ENCODE peak calls at places on chromosomes 11 and 22, in seven cellular contexts. B is Right ventricle myocardium superior; T is CD8-positive, alpha-beta T cell; U is lower lobe of right lung; W is activated naive CD8-positive, alpha-beta T cell treated with anti-CD3 and anti-CD28 coated beads, Interleukin-2, amount 50 U/mL, for 24 hours; O is left lobe of liver; X is memory B cell. F is an unnamed sample.

GRCh38 chr22:46588279-46589140 is 31.7 kb upstream of the GRAMD4 start:
- ATAC-seq in B (peak), T (no peak), U (peak), W (no peak), O (no peak), X (no peak), F (no peak)

GRCh38 chr11:9030601-9031000 is 26.8 kb upstream of the NRIP3 start:
- ATAC-seq in B (no peak), T (no peak), U (no peak), W (no peak), O (no peak), X (no peak), F (no peak)

GRCh38 chr11:73663604-73664495 is 17.5 kb downstream of the PLEKHB1 start:
- ATAC-seq in B (no peak), T (no peak), U (no peak), W (no peak), O (no peak), X (no peak), F (no peak)

GRCh38 chr11:1948389-1948788 is 1.3 kb downstream of the MRPL23 start:
- ATAC-seq in B (peak), T (no peak), U (peak), W (no peak), O (peak), X (no peak), F (no peak)

GRCh38 chr22:49969751-49970527 is 9.4 kb downstream of the PIM3 start:
- ATAC-seq in B (no peak), T (peak), U (no peak), W (peak), O (no peak), X (no peak), F (no peak)

GRCh38 chr11:84091212-84091986 is 805.2 kb upstream of the CCDC90B start:
- ATAC-seq in B (no peak), T (no peak), U (no peak), W (no peak), O (peak), X (no peak), F (no peak)

GRCh38 chr22:32677876-32678275 is 123.6 kb upstream of the TIMP3 start:
- ATAC-seq in B (no peak), T (no peak), U (no peak), W (no peak), O (no peak), X (no peak), F (no peak)

GRCh38 chr22:39173787-39174497 is 21.5 kb upstream of the CBX7 start:
- ATAC-seq in B (no peak), T (peak), U (peak), W (peak), O (no peak), X (no peak), F (peak)

GRCh38 chr22:40679249-40679963 is at the start of gene MCHR1:
- ATAC-seq in B (no peak), T (no peak), U (no peak), W (no peak), O (peak), X (no peak), F (no peak)

GRCh38 chr11:110165039-110165438 is 71.8 kb downstream of the ZC3H12C start:
- ATAC-seq in B (no peak), T (no peak), U (no peak), W (peak), O (no peak), X (no peak), F (peak)

GRCh38 chr22:36461665-36462474 is 19.6 kb downstream of the TXN2 start:
- ATAC-seq in B (peak), T (no peak), U (peak), W (no peak), O (peak), X (no peak), F (no peak)

GRCh38 chr11:103488579-103488978 is 379.4 kb downstream of the DYNC2H1 start:
- ATAC-seq in B (no peak), T (no peak), U (no peak), W (no peak), O (no peak), X (no peak), F (peak)

GRCh38 chr11:75188671-75189070 is 37.8 kb downstream of the SLCO2B1 start:
- ATAC-seq in B (peak), T (no peak), U (peak), W (no peak), O (peak), X (no peak), F (no peak)

GRCh38 chr11:11788067-11788710 is 53.6 kb upstream of the USP47 start:
- ATAC-seq in B (peak), T (no peak), U (no peak), W (no peak), O (peak), X (no peak), F (peak)

GRCh38 chr11:9169595-9170295 is 78.3 kb upstream of the SCUBE2 start:
- ATAC-seq in B (no peak), T (no peak), U (no peak), W (no peak), O (no peak), X (no peak), F (peak)

GRCh38 chr11:92886243-92886905 is 83.1 kb upstream of the MTNR1B start:
- ATAC-seq in B (peak), T (no peak), U (peak), W (peak), O (peak), X (no peak), F (peak)

GRCh38 chr22:48844096-48844675 is 983.5 kb downstream of the BRD1 start:
- ATAC-seq in B (no peak), T (no peak), U (no peak), W (no peak), O (no peak), X (no peak), F (no peak)

GRCh38 chr11:59778122-59778521 is 22.9 kb downstream of the STX3 start:
- ATAC-seq in B (no peak), T (no peak), U (no peak), W (no peak), O (peak), X (no peak), F (no peak)

GRCh38 chr11:27398413-27398780 is 35.4 kb upstream of the CCDC34 start:
- ATAC-seq in B (no peak), T (no peak), U (no peak), W (no peak), O (no peak), X (no peak), F (no peak)

GRCh38 chr11:109865558-109866186 is 227.5 kb upstream of the ZC3H12C start:
- ATAC-seq in B (peak), T (no peak), U (no peak), W (no peak), O (peak), X (no peak), F (no peak)

GRCh38 chr11:122724520-122724919 is 69.0 kb downstream of the UBASH3B start:
- ATAC-seq in B (no peak), T (no peak), U (no peak), W (no peak), O (no peak), X (no peak), F (no peak)

GRCh38 chr22:50303848-50304527 is 3.5 kb downstream of the PLXNB2 start:
- ATAC-seq in B (peak), T (no peak), U (peak), W (no peak), O (peak), X (peak), F (no peak)

GRCh38 chr22:37552560-37553163 is 7.6 kb upstream of the CDC42EP1 start:
- ATAC-seq in B (peak), T (no peak), U (peak), W (no peak), O (no peak), X (no peak), F (no peak)

GRCh38 chr22:26292667-26292995 is 123.4 kb downstream of the SEZ6L start:
- ATAC-seq in B (no peak), T (no peak), U (no peak), W (no peak), O (no peak), X (no peak), F (no peak)

GRCh38 chr11:44247508-44247907 is 62.4 kb downstream of the ALX4 start:
- ATAC-seq in B (no peak), T (no peak), U (no peak), W (no peak), O (no peak), X (no peak), F (no peak)

GRCh38 chr11:63869171-63869591 is 30.3 kb downstream of the MARK2 start:
- ATAC-seq in B (no peak), T (no peak), U (no peak), W (no peak), O (no peak), X (no peak), F (no peak)

GRCh38 chr11:124739479-124740276 is at the start of gene NRGN:
- ATAC-seq in B (peak), T (peak), U (peak), W (peak), O (peak), X (peak), F (peak)

GRCh38 chr22:23878219-23878618 is 16.0 kb upstream of the MIF start:
- ATAC-seq in B (peak), T (no peak), U (no peak), W (no peak), O (no peak), X (no peak), F (no peak)

GRCh38 chr22:37054078-37054440 is 2.5 kb downstream of the KCTD17 start:
- ATAC-seq in B (no peak), T (no peak), U (no peak), W (no peak), O (no peak), X (no peak), F (no peak)

GRCh38 chr11:60835472-60835871 is 6.4 kb upstream of the CCDC86 start:
- ATAC-seq in B (peak), T (no peak), U (peak), W (no peak), O (no peak), X (no peak), F (no peak)

GRCh38 chr22:41833369-41834004 is 582 bp downstream of the SREBF2 start:
- ATAC-seq in B (peak), T (peak), U (peak), W (peak), O (peak), X (peak), F (peak)

GRCh38 chr11:129888451-129888850 is 6.9 kb downstream of the NFRKB start:
- ATAC-seq in B (no peak), T (peak), U (no peak), W (no peak), O (no peak), X (no peak), F (peak)

GRCh38 chr22:42967933-42968332 is 47.0 kb downstream of the PACSIN2 start:
- ATAC-seq in B (peak), T (no peak), U (peak), W (no peak), O (peak), X (peak), F (no peak)

GRCh38 chr22:41844513-41844912 is 11.6 kb downstream of the SREBF2 start:
- ATAC-seq in B (no peak), T (no peak), U (peak), W (no peak), O (peak), X (no peak), F (no peak)